ENCODE peak calls at places on chromosomes 2 and 18, in ten cellular contexts. H, U, X, Y, Q, T, O, V, R and G are unnamed samples.

GRCh38 chr2:174771631-174772491 is 7.6 kb upstream of the CHRNA1 start:
- DNase-seq in H (peak; percentile 91), Y (peak; percentile 68), R (peak; percentile 73), Q (peak; percentile 82), O (no peak), X (peak; percentile 82), U (peak; percentile 64), V (peak; percentile 25), T (peak; percentile 62), G (peak; percentile 49)

GRCh38 chr2:14872779-14873325 is 240.3 kb downstream of the LRATD1 start:
- DNase-seq in T (no peak), R (no peak), X (no peak), U (no peak), V (no peak), Q (no peak), H (no peak), O (no peak), Y (no peak), G (no peak)

GRCh38 chr2:73984922-73985317 is 210 bp downstream of the TET3 start:
- DNase-seq in H (peak; percentile 75), R (no peak), U (peak; percentile 42), Q (no peak), Y (no peak), O (no peak), T (peak; percentile 54), X (no peak), V (peak; percentile 75), G (peak; percentile 52)

GRCh38 chr18:46677609-46678470 is 20.8 kb upstream of the LOXHD1 start:
- DNase-seq in H (no peak), V (no peak), U (peak; percentile 23), X (no peak), T (no peak), Y (peak; percentile 33), Q (no peak), O (no peak), R (no peak), G (no peak)

GRCh38 chr2:46381263-46381849 is 84.1 kb downstream of the EPAS1 start:
- DNase-seq in Y (no peak), T (no peak), H (no peak), V (no peak), X (peak; percentile 30), Q (no peak), U (no peak), O (no peak), R (no peak), G (no peak)

GRCh38 chr18:3660719-3661118 is 210.7 kb downstream of the TGIF1 start:
- DNase-seq in Y (no peak), T (no peak), X (no peak), V (no peak), O (no peak), Q (no peak), R (no peak), H (no peak), U (no peak), G (no peak)

GRCh38 chr2:21451418-21451817 is 327.6 kb downstream of the TDRD15 start:
- DNase-seq in Y (no peak), R (no peak), X (peak; percentile 77), T (no peak), H (no peak), U (no peak), O (no peak), V (no peak), Q (no peak), G (no peak)

GRCh38 chr18:10570622-10571021 is 44.8 kb downstream of the NAPG start:
- DNase-seq in H (no peak), T (no peak), R (no peak), X (no peak), U (no peak), O (no peak), Y (no peak), V (no peak), Q (no peak), G (no peak)

GRCh38 chr2:241733391-241734207 is 831 bp upstream of the D2HGDH start:
- DNase-seq in U (no peak), X (no peak), V (no peak), Y (peak; percentile 80), H (no peak), Q (no peak), T (no peak), O (no peak), R (no peak), G (no peak)

GRCh38 chr2:201929627-201930026 is 104.0 kb upstream of the FZD7 start:
- DNase-seq in T (no peak), Y (no peak), R (no peak), U (no peak), O (no peak), V (no peak), Q (no peak), X (no peak), H (no peak), G (no peak)

GRCh38 chr2:106157416-106157815 is 36.7 kb downstream of the UXS1 start:
- DNase-seq in R (no peak), Q (no peak), X (no peak), V (no peak), Y (peak; percentile 77), O (no peak), U (no peak), T (no peak), H (no peak), G (no peak)

GRCh38 chr2:215313219-215313656 is 1.4 kb downstream of the ATIC start:
- DNase-seq in H (no peak), V (no peak), T (no peak), X (no peak), Y (no peak), Q (no peak), U (no peak), O (no peak), R (no peak), G (no peak)

GRCh38 chr2:101773137-101773536 is 75.6 kb downstream of the MAP4K4 start:
- DNase-seq in O (no peak), X (no peak), Q (no peak), U (no peak), H (no peak), V (no peak), T (no peak), Y (no peak), R (no peak), G (no peak)

GRCh38 chr2:43059183-43059897 is 167.1 kb downstream of the ZFP36L2 start:
- DNase-seq in H (peak; percentile 82), T (no peak), O (peak; percentile 8), R (peak; percentile 76), Q (no peak), V (peak; percentile 63), X (peak; percentile 98), Y (peak; percentile 80), U (no peak), G (no peak)

GRCh38 chr2:12534646-12535263 is 182.0 kb upstream of the TRIB2 start:
- DNase-seq in T (no peak), X (peak; percentile 97), H (no peak), Y (peak; percentile 94), O (no peak), U (no peak), V (no peak), Q (no peak), R (no peak), G (no peak)

GRCh38 chr2:71846072-71846471 is 301.6 kb downstream of the CYP26B1 start:
- DNase-seq in Q (no peak), H (no peak), U (no peak), T (no peak), O (no peak), V (no peak), R (no peak), X (no peak), Y (no peak), G (no peak)

GRCh38 chr2:55115795-55116597 is 65.7 kb upstream of the RTN4 start:
- DNase-seq in V (no peak), X (peak; percentile 80), H (no peak), T (no peak), O (no peak), Q (no peak), Y (peak; percentile 55), R (no peak), U (no peak), G (no peak)

GRCh38 chr18:3061581-3062416 is 48.9 kb upstream of the LPIN2 start:
- DNase-seq in R (no peak), V (peak; percentile 28), H (no peak), O (no peak), X (peak; percentile 25), Y (no peak), T (no peak), Q (no peak), U (no peak), G (no peak)

GRCh38 chr18:3692113-3692621 is 242.2 kb downstream of the TGIF1 start:
- DNase-seq in U (no peak), H (no peak), Y (no peak), V (no peak), O (peak; percentile 92), X (no peak), Q (no peak), R (no peak), T (no peak), G (no peak)

GRCh38 chr2:55138546-55139288 is 88.5 kb upstream of the RTN4 start:
- DNase-seq in R (peak; percentile 60), T (peak; percentile 9), Q (no peak), X (no peak), H (no peak), U (no peak), Y (no peak), O (no peak), V (no peak), G (no peak)

GRCh38 chr18:46570666-46571065 is 86.4 kb downstream of the LOXHD1 start:
- DNase-seq in U (no peak), O (no peak), Q (no peak), X (no peak), T (no peak), Y (no peak), R (no peak), H (no peak), V (no peak), G (no peak)

GRCh38 chr2:241373449-241373848 is 17.4 kb downstream of the FARP2 start:
- DNase-seq in Y (no peak), X (no peak), Q (no peak), T (peak; percentile 58), O (no peak), H (no peak), V (no peak), R (no peak), U (peak; percentile 71), G (no peak)

GRCh38 chr18:13147146-13147545 is 71.4 kb upstream of the LDLRAD4 start:
- DNase-seq in R (no peak), O (no peak), Y (no peak), V (no peak), U (peak; percentile 71), H (no peak), T (peak; percentile 54), Q (no peak), X (no peak), G (no peak)

GRCh38 chr18:74616494-74616893 is 18.8 kb downstream of the ZNF407 start:
- DNase-seq in U (no peak), X (no peak), T (no peak), H (no peak), O (no peak), Q (no peak), Y (no peak), R (no peak), V (no peak), G (no peak)

GRCh38 chr2:14285812-14286211 is 346.7 kb upstream of the LRATD1 start:
- DNase-seq in Q (no peak), H (no peak), U (no peak), Y (peak; percentile 58), R (no peak), V (no peak), T (no peak), O (no peak), X (no peak), G (no peak)

GRCh38 chr2:230575640-230576324 is 136.9 kb upstream of the CAB39 start:
- DNase-seq in X (no peak), V (no peak), T (no peak), O (no peak), Q (no peak), H (no peak), R (no peak), Y (no peak), U (no peak), G (no peak)

GRCh38 chr2:11236335-11236734 is 81.1 kb downstream of the SLC66A3 start:
- DNase-seq in O (no peak), T (no peak), R (no peak), U (no peak), V (no peak), H (no peak), Q (no peak), X (no peak), Y (no peak), G (no peak)

GRCh38 chr18:42168487-42168886 is 213.5 kb downstream of the PIK3C3 start:
- DNase-seq in U (no peak), V (no peak), Y (no peak), Q (no peak), H (no peak), O (no peak), X (no peak), R (no peak), T (no peak), G (no peak)